ENCODE peak calls at places on chromosomes 12 and 14, in four cellular contexts. One of them, this sample, is unnamed.

GRCh38 chr12:131443019-131444000 is 267.6 kb upstream of the SFSWAP start:
- DNase-seq in activated CD8-positive, alpha-beta memory T cell treated with anti-CD3 and anti-CD28 coated beads for 4 hours: no peak
- DNase-seq in stimulated activated naive B cell treated with anti-CD40 and anti-IgM and Interleukin-4, amounts not matched to agents 10 μg/mL and 1 μg/mL and 100 μg/mL, for 72 hours: no peak
- DNase-seq in A549: no peak
- DNase-seq in this sample: no peak

GRCh38 chr12:88015825-88016224 is 13.4 kb downstream of the C12orf50 start:
- DNase-seq in activated CD8-positive, alpha-beta memory T cell treated with anti-CD3 and anti-CD28 coated beads for 4 hours: no peak
- DNase-seq in stimulated activated naive B cell treated with anti-CD40 and anti-IgM and Interleukin-4, amounts not matched to agents 10 μg/mL and 1 μg/mL and 100 μg/mL, for 72 hours: no peak
- DNase-seq in A549: no peak
- DNase-seq in this sample: no peak

GRCh38 chr14:88631091-88631490 is 68.3 kb downstream of the ZC3H14 start:
- DNase-seq in A549: no peak
- DNase-seq in activated CD8-positive, alpha-beta memory T cell treated with anti-CD3 and anti-CD28 coated beads for 4 hours: no peak
- DNase-seq in stimulated activated naive B cell treated with anti-CD40 and anti-IgM and Interleukin-4, amounts not matched to agents 10 μg/mL and 1 μg/mL and 100 μg/mL, for 72 hours: no peak
- DNase-seq in this sample: no peak

GRCh38 chr12:29521951-29522350 is 24.5 kb upstream of the OVCH1 start:
- DNase-seq in A549: no peak
- DNase-seq in stimulated activated naive B cell treated with anti-CD40 and anti-IgM and Interleukin-4, amounts not matched to agents 10 μg/mL and 1 μg/mL and 100 μg/mL, for 72 hours: no peak
- DNase-seq in activated CD8-positive, alpha-beta memory T cell treated with anti-CD3 and anti-CD28 coated beads for 4 hours: no peak
- DNase-seq in this sample: no peak

GRCh38 chr14:97412933-97413574 is 615.9 kb downstream of the VRK1 start:
- DNase-seq in A549: no peak
- DNase-seq in stimulated activated naive B cell treated with anti-CD40 and anti-IgM and Interleukin-4, amounts not matched to agents 10 μg/mL and 1 μg/mL and 100 μg/mL, for 72 hours: no peak
- DNase-seq in activated CD8-positive, alpha-beta memory T cell treated with anti-CD3 and anti-CD28 coated beads for 4 hours: no peak
- DNase-seq in this sample: no peak

GRCh38 chr14:103514596-103515421 is 7.8 kb downstream of the CKB start:
- DNase-seq in stimulated activated naive B cell treated with anti-CD40 and anti-IgM and Interleukin-4, amounts not matched to agents 10 μg/mL and 1 μg/mL and 100 μg/mL, for 72 hours: no peak
- DNase-seq in A549: no peak
- DNase-seq in activated CD8-positive, alpha-beta memory T cell treated with anti-CD3 and anti-CD28 coated beads for 4 hours: no peak
- DNase-seq in this sample: no peak

GRCh38 chr12:12872139-12872933 is 19.0 kb upstream of the GPRC5A start:
- DNase-seq in stimulated activated naive B cell treated with anti-CD40 and anti-IgM and Interleukin-4, amounts not matched to agents 10 μg/mL and 1 μg/mL and 100 μg/mL, for 72 hours: no peak
- DNase-seq in A549: peak; percentile 71
- DNase-seq in activated CD8-positive, alpha-beta memory T cell treated with anti-CD3 and anti-CD28 coated beads for 4 hours: no peak
- DNase-seq in this sample: no peak

GRCh38 chr12:31245822-31246469 is 80.0 kb downstream of the SINHCAF start:
- DNase-seq in A549: no peak
- DNase-seq in activated CD8-positive, alpha-beta memory T cell treated with anti-CD3 and anti-CD28 coated beads for 4 hours: no peak
- DNase-seq in stimulated activated naive B cell treated with anti-CD40 and anti-IgM and Interleukin-4, amounts not matched to agents 10 μg/mL and 1 μg/mL and 100 μg/mL, for 72 hours: no peak
- DNase-seq in this sample: peak; percentile 23

GRCh38 chr12:43789941-43790340 is 16.2 kb downstream of the TWF1 start:
- DNase-seq in activated CD8-positive, alpha-beta memory T cell treated with anti-CD3 and anti-CD28 coated beads for 4 hours: no peak
- DNase-seq in stimulated activated naive B cell treated with anti-CD40 and anti-IgM and Interleukin-4, amounts not matched to agents 10 μg/mL and 1 μg/mL and 100 μg/mL, for 72 hours: no peak
- DNase-seq in A549: no peak
- DNase-seq in this sample: no peak

GRCh38 chr12:131331148-131331750 is 377.5 kb downstream of the ADGRD1 start:
- DNase-seq in stimulated activated naive B cell treated with anti-CD40 and anti-IgM and Interleukin-4, amounts not matched to agents 10 μg/mL and 1 μg/mL and 100 μg/mL, for 72 hours: no peak
- DNase-seq in activated CD8-positive, alpha-beta memory T cell treated with anti-CD3 and anti-CD28 coated beads for 4 hours: no peak
- DNase-seq in A549: no peak
- DNase-seq in this sample: no peak

GRCh38 chr12:25115677-25116076 is 79.3 kb downstream of the DNAI7 start:
- DNase-seq in stimulated activated naive B cell treated with anti-CD40 and anti-IgM and Interleukin-4, amounts not matched to agents 10 μg/mL and 1 μg/mL and 100 μg/mL, for 72 hours: no peak
- DNase-seq in A549: no peak
- DNase-seq in activated CD8-positive, alpha-beta memory T cell treated with anti-CD3 and anti-CD28 coated beads for 4 hours: no peak
- DNase-seq in this sample: no peak